ENCODE peak calls at places on chromosomes 6 and 20, in nine cellular contexts. O is CD4-positive, alpha-beta memory T cell; P is SHP77 treated with DMSO at 0.1 percent for 48 hours; E is iPS-NIHi11; A is HCEC 1CT; M is ELF-1; I is NAMALWA; W is GM06990; F is EL. N is an unnamed sample.

GRCh38 chr20:24805456-24806233 is 143.4 kb upstream of the CST7 start:
- DNase-seq in O (no peak), P (no peak), E (no peak), A (no peak), M (no peak), I (no peak), W (no peak), F (no peak), N (no peak)

GRCh38 chr6:100435299-100435698 is 29.4 kb downstream of the SIM1 start:
- DNase-seq in O (no peak), P (no peak), E (peak), A (peak), M (peak), I (no peak), W (no peak), F (peak), N (peak)

GRCh38 chr6:37711331-37711924 is 13.7 kb upstream of the MDGA1 start:
- DNase-seq in O (no peak), P (no peak), E (no peak), A (no peak), M (no peak), I (no peak), W (no peak), F (no peak), N (no peak)

GRCh38 chr6:56692586-56693245 is 50.0 kb upstream of the DST start:
- DNase-seq in O (no peak), P (no peak), E (no peak), A (peak), M (no peak), I (no peak), W (no peak), F (peak), N (no peak)

GRCh38 chr6:47007657-47008396 is 34.3 kb downstream of the ADGRF1 start:
- DNase-seq in O (no peak), P (no peak), E (no peak), A (no peak), M (no peak), I (no peak), W (no peak), F (no peak), N (no peak)

GRCh38 chr6:156943167-156943566 is 166.0 kb downstream of the ARID1B start:
- DNase-seq in O (no peak), P (no peak), E (no peak), A (no peak), M (no peak), I (no peak), W (no peak), F (no peak), N (no peak)

GRCh38 chr20:46784450-46785127 is 75.1 kb downstream of the SLC2A10 start:
- DNase-seq in O (no peak), P (no peak), E (no peak), A (peak), M (no peak), I (no peak), W (no peak), F (peak), N (no peak)

GRCh38 chr20:63234693-63235398 is 859 bp upstream of the BIRC7 start:
- DNase-seq in O (no peak), P (no peak), E (peak), A (no peak), M (peak), I (peak), W (no peak), F (no peak), N (peak)

GRCh38 chr20:56722042-56722441 is 92.9 kb downstream of the TFAP2C start:
- DNase-seq in O (no peak), P (no peak), E (no peak), A (no peak), M (no peak), I (peak), W (peak), F (no peak), N (no peak)

GRCh38 chr6:156912431-156912830 is 135.3 kb downstream of the ARID1B start:
- DNase-seq in O (no peak), P (no peak), E (no peak), A (no peak), M (peak), I (peak), W (no peak), F (no peak), N (peak)

GRCh38 chr6:54353975-54354374 is 45.7 kb downstream of the TINAG start:
- DNase-seq in O (no peak), P (no peak), E (no peak), A (no peak), M (no peak), I (no peak), W (no peak), F (no peak), N (no peak)

GRCh38 chr6:28355743-28356665 is 6.3 kb downstream of the ZKSCAN3 start:
- DNase-seq in O (peak), P (peak), E (peak), A (peak), M (peak), I (peak), W (peak), F (peak), N (peak)

GRCh38 chr20:39605908-39606307 is 643.8 kb downstream of the DHX35 start:
- DNase-seq in O (no peak), P (no peak), E (no peak), A (no peak), M (no peak), I (no peak), W (no peak), F (no peak), N (no peak)

GRCh38 chr6:1255646-1256365 is 56.1 kb upstream of the FOXQ1 start:
- DNase-seq in O (no peak), P (no peak), E (no peak), A (peak), M (no peak), I (no peak), W (no peak), F (peak), N (peak)

GRCh38 chr6:168988801-168989200 is 264.8 kb downstream of the THBS2 start:
- DNase-seq in O (no peak), P (no peak), E (no peak), A (no peak), M (no peak), I (no peak), W (no peak), F (no peak), N (no peak)

GRCh38 chr6:36752886-36753506 is 55.4 kb downstream of the RAB44 start:
- DNase-seq in O (no peak), P (no peak), E (no peak), A (no peak), M (no peak), I (peak), W (peak), F (no peak), N (no peak)

GRCh38 chr20:34629342-34629741 is 47.5 kb downstream of the PIGU start:
- DNase-seq in O (no peak), P (no peak), E (no peak), A (no peak), M (no peak), I (no peak), W (no peak), F (no peak), N (no peak)

GRCh38 chr20:41249781-41250281 is 67.7 kb downstream of the ZHX3 start:
- DNase-seq in O (no peak), P (no peak), E (peak), A (peak), M (peak), I (peak), W (peak), F (peak), N (peak)

GRCh38 chr20:39117486-39117885 is 155.3 kb downstream of the DHX35 start:
- DNase-seq in O (no peak), P (no peak), E (no peak), A (peak), M (no peak), I (peak), W (no peak), F (peak), N (no peak)

GRCh38 chr6:156729248-156729647 is 47.9 kb upstream of the ARID1B start:
- DNase-seq in O (no peak), P (no peak), E (no peak), A (peak), M (no peak), I (peak), W (peak), F (peak), N (no peak)

GRCh38 chr6:30844118-30844535 is 40.2 kb upstream of the DDR1 start:
- DNase-seq in O (no peak), P (no peak), E (peak), A (no peak), M (peak), I (no peak), W (no peak), F (peak), N (peak)

GRCh38 chr6:82954937-82955577 is 110.6 kb downstream of the UBE3D start:
- DNase-seq in O (no peak), P (no peak), E (no peak), A (peak), M (no peak), I (peak), W (peak), F (peak), N (no peak)

GRCh38 chr6:29502181-29502580 is 14.4 kb upstream of the MAS1L start:
- DNase-seq in O (no peak), P (no peak), E (no peak), A (no peak), M (no peak), I (no peak), W (no peak), F (no peak), N (no peak)

GRCh38 chr6:39608652-39609345 is 116.4 kb downstream of the KIF6 start:
- DNase-seq in O (no peak), P (no peak), E (no peak), A (no peak), M (no peak), I (no peak), W (peak), F (no peak), N (no peak)

GRCh38 chr6:161393839-161394364 is 120.0 kb upstream of the AGPAT4 start:
- DNase-seq in O (peak), P (peak), E (peak), A (peak), M (peak), I (peak), W (peak), F (peak), N (peak)

GRCh38 chr6:15499125-15499524 is 163.7 kb downstream of the DTNBP1 start:
- DNase-seq in O (no peak), P (no peak), E (no peak), A (no peak), M (no peak), I (no peak), W (no peak), F (no peak), N (no peak)

N was measured in mesendoderm.